ENCODE peak calls at places on chromosomes 6 and 20, in five cellular contexts. D is tibial artery, I is ovary, E is HTR-8/SVneo, M is T1000. S is an unnamed sample.

GRCh38 chr20:36613974-36614373 is 8.4 kb downstream of the RAB5IF start:
- DNase-seq in D (no peak), I (no peak), E (no peak), M (no peak), S (no peak)

GRCh38 chr6:144155529-144155928 is 5.2 kb downstream of the STX11 start:
- DNase-seq in D (no peak), I (no peak), E (no peak), M (no peak), S (no peak)

GRCh38 chr20:25669826-25670422 is 26.7 kb downstream of the ZNF337 start:
- DNase-seq in D (no peak), I (no peak), E (no peak), M (no peak), S (peak)

GRCh38 chr20:50491926-50492634 is 18.1 kb upstream of the PTPN1 start:
- DNase-seq in D (peak), I (no peak), E (no peak), M (no peak), S (no peak)

GRCh38 chr20:58054744-58055373 is 173.6 kb downstream of the ANKRD60 start:
- DNase-seq in D (peak), I (peak), E (no peak), M (no peak), S (no peak)

GRCh38 chr6:135640449-135641111 is 143.0 kb upstream of the AHI1 start:
- DNase-seq in D (no peak), I (no peak), E (no peak), M (no peak), S (no peak)

GRCh38 chr6:93319304-93319703 is 100.1 kb downstream of the EPHA7 start:
- DNase-seq in D (no peak), I (no peak), E (no peak), M (no peak), S (no peak)

GRCh38 chr6:4587171-4587570 is 189.0 kb upstream of the CDYL start:
- DNase-seq in D (no peak), I (no peak), E (no peak), M (no peak), S (no peak)

GRCh38 chr6:40555092-40555491 is 32.1 kb downstream of the LRFN2 start:
- DNase-seq in D (no peak), I (no peak), E (no peak), M (no peak), S (no peak)

GRCh38 chr6:132673376-132674094 is 14.6 kb upstream of the TAAR1 start:
- DNase-seq in D (no peak), I (no peak), E (no peak), M (no peak), S (no peak)

GRCh38 chr6:168699631-168700315 is 258.8 kb downstream of the SMOC2 start:
- DNase-seq in D (peak), I (peak), E (no peak), M (no peak), S (no peak)

GRCh38 chr6:155936551-155936950 is 480.9 kb upstream of the NOX3 start:
- DNase-seq in D (peak), I (no peak), E (no peak), M (no peak), S (no peak)

GRCh38 chr20:41047279-41047974 is 18.8 kb downstream of the TOP1 start:
- DNase-seq in D (no peak), I (no peak), E (no peak), M (no peak), S (no peak)

GRCh38 chr6:6931047-6932025 is 176.4 kb upstream of the RREB1 start:
- DNase-seq in D (no peak), I (no peak), E (no peak), M (no peak), S (no peak)

GRCh38 chr20:43977252-43977651 is 62.6 kb downstream of the TOX2 start:
- DNase-seq in D (no peak), I (no peak), E (no peak), M (no peak), S (no peak)

GRCh38 chr6:157535354-157536217 is 154.6 kb downstream of the ZDHHC14 start:
- DNase-seq in D (no peak), I (no peak), E (peak), M (no peak), S (no peak)

GRCh38 chr6:32838114-32838958 is at the start of gene TAP2:
- DNase-seq in D (peak), I (peak), E (peak), M (peak), S (peak)

GRCh38 chr6:150352321-150353296 is 16.2 kb upstream of the IYD start:
- DNase-seq in D (no peak), I (no peak), E (no peak), M (no peak), S (peak)

GRCh38 chr6:140636698-140637402 is 1262.4 kb upstream of the CITED2 start:
- DNase-seq in D (no peak), I (no peak), E (no peak), M (no peak), S (no peak)

GRCh38 chr6:37242429-37243052 is 15.0 kb upstream of the TBC1D22B start:
- DNase-seq in D (no peak), I (no peak), E (peak), M (peak), S (peak)

GRCh38 chr6:109236140-109237081 is 141.1 kb downstream of the CEP57L1 start:
- DNase-seq in D (no peak), I (no peak), E (no peak), M (no peak), S (no peak)

GRCh38 chr20:50371878-50372769 is 138.1 kb upstream of the PTPN1 start:
- DNase-seq in D (no peak), I (no peak), E (peak), M (peak), S (no peak)

GRCh38 chr6:137849076-137849708 is 17.9 kb upstream of the TNFAIP3 start:
- DNase-seq in D (no peak), I (no peak), E (no peak), M (no peak), S (no peak)

GRCh38 chr6:82145926-82146452 is 101.6 kb downstream of the IBTK start:
- DNase-seq in D (no peak), I (no peak), E (no peak), M (no peak), S (no peak)

GRCh38 chr6:133062702-133063319 is 178.3 kb upstream of the EYA4 start:
- DNase-seq in D (no peak), I (no peak), E (no peak), M (no peak), S (no peak)

GRCh38 chr6:16564430-16564829 is 196.8 kb downstream of the ATXN1 start:
- DNase-seq in D (no peak), I (no peak), E (no peak), M (no peak), S (no peak)

GRCh38 chr6:133983099-133983939 is 30.3 kb downstream of the TBPL1 start:
- DNase-seq in D (no peak), I (peak), E (peak), M (no peak), S (peak)

GRCh38 chr20:9478801-9479200 is 35.6 kb upstream of the LAMP5 start:
- DNase-seq in D (no peak), I (no peak), E (no peak), M (no peak), S (no peak)

GRCh38 chr6:26329763-26330511 is 35.1 kb upstream of the BTN3A2 start:
- DNase-seq in D (no peak), I (no peak), E (no peak), M (no peak), S (no peak)

GRCh38 chr6:36657942-36658544 is 20.5 kb upstream of the CDKN1A start:
- DNase-seq in D (no peak), I (no peak), E (no peak), M (peak), S (no peak)

GRCh38 chr20:1144401-1145172 is 26.2 kb downstream of the PSMF1 start:
- DNase-seq in D (no peak), I (no peak), E (no peak), M (no peak), S (no peak)

GRCh38 chr6:98335594-98335993 is 498.8 kb upstream of the POU3F2 start:
- DNase-seq in D (no peak), I (no peak), E (no peak), M (no peak), S (no peak)

GRCh38 chr6:39617023-39617422 is 108.2 kb downstream of the KIF6 start:
- DNase-seq in D (no peak), I (no peak), E (no peak), M (no peak), S (no peak)

GRCh38 chr6:168555618-168556273 is 114.8 kb downstream of the SMOC2 start:
- DNase-seq in D (no peak), I (no peak), E (no peak), M (no peak), S (no peak)

S was measured in AG04449.